ENCODE peak calls at places on chromosomes 13 and 19, in four cellular contexts. M is T-helper 2 cell; H is stimulated activated naive CD8-positive, alpha-beta T cell treated with anti-CD3 and anti-CD28 coated beads, Interleukin-15, Interleukin-2, amounts not matched to agents 100 U/mL and 50 U/mL, for 24 hours; J is C1 segment of cervical spinal cord. Y is an unnamed sample.

GRCh38 chr19:45117167-45117594 is 24.2 kb downstream of the PPP1R37 start:
- DNase-seq in M (peak; percentile 35), H (peak; percentile 82), J (no peak), Y (peak; percentile 82)

GRCh38 chr19:42370068-42370520 is 20.0 kb downstream of the CNFN start:
- DNase-seq in M (no peak), H (no peak), J (no peak), Y (no peak)

GRCh38 chr19:5870986-5871394 is 650 bp upstream of the FUT5 start:
- DNase-seq in M (no peak), H (no peak), J (no peak), Y (no peak)

GRCh38 chr13:36323951-36324566 is 22.1 kb downstream of the SPART start:
- DNase-seq in M (no peak), H (no peak), J (no peak), Y (no peak)

GRCh38 chr13:113918981-113919646 is 54.8 kb downstream of the C13orf46 start:
- DNase-seq in M (no peak), H (no peak), J (no peak), Y (no peak)

GRCh38 chr13:80550856-80551532 is 210.1 kb upstream of the SPRY2 start:
- DNase-seq in M (no peak), H (no peak), J (no peak), Y (no peak)

GRCh38 chr19:5294403-5295160 is 46.0 kb downstream of the PTPRS start:
- DNase-seq in M (no peak), H (no peak), J (no peak), Y (no peak)

GRCh38 chr19:46489445-46490272 is 6.0 kb downstream of the PNMA8B start:
- DNase-seq in M (no peak), H (peak; percentile 30), J (peak; percentile 68), Y (peak; percentile 48)

GRCh38 chr13:44622259-44622658 is 46.1 kb upstream of the TSC22D1 start:
- DNase-seq in M (no peak), H (no peak), J (no peak), Y (no peak)

GRCh38 chr13:28609936-28610335 is 49.0 kb upstream of the POMP start:
- DNase-seq in M (no peak), H (no peak), J (no peak), Y (no peak)

GRCh38 chr13:97496511-97496910 is 62.5 kb downstream of the RAP2A start:
- DNase-seq in M (no peak), H (no peak), J (no peak), Y (no peak)

GRCh38 chr13:113723400-113724015 is 35.5 kb upstream of the TMEM255B start:
- DNase-seq in M (no peak), H (no peak), J (no peak), Y (no peak)

GRCh38 chr13:102091231-102091630 is 310.6 kb downstream of the FGF14 start:
- DNase-seq in M (no peak), H (no peak), J (no peak), Y (no peak)

GRCh38 chr19:38544569-38545315 is 73.0 kb downstream of the MAP4K1 start:
- DNase-seq in M (no peak), H (no peak), J (no peak), Y (no peak)

GRCh38 chr19:35856001-35856400 is 710 bp upstream of the KIRREL2 start:
- DNase-seq in M (no peak), H (no peak), J (no peak), Y (no peak)

GRCh38 chr13:99214232-99214631 is 13.6 kb downstream of the UBAC2 start:
- DNase-seq in M (peak; percentile 25), H (peak; percentile 70), J (peak; percentile 20), Y (peak; percentile 67)

GRCh38 chr13:112097770-112098169 is 30.8 kb downstream of the SOX1 start:
- DNase-seq in M (no peak), H (no peak), J (no peak), Y (no peak)

GRCh38 chr19:13005253-13005652 is 10.0 kb downstream of the NFIX start:
- DNase-seq in M (no peak), H (no peak), J (no peak), Y (no peak)

GRCh38 chr19:1668339-1669123 is 16.1 kb upstream of the TCF3 start:
- DNase-seq in M (no peak), H (peak; percentile 46), J (no peak), Y (peak; percentile 72)

GRCh38 chr19:48925240-48925843 is 8.2 kb upstream of the DHDH start:
- DNase-seq in M (no peak), H (no peak), J (no peak), Y (no peak)

GRCh38 chr19:33302974-33303790 is 848 bp upstream of the CEBPA start:
- DNase-seq in M (no peak), H (peak; percentile 34), J (no peak), Y (peak; percentile 70)

GRCh38 chr13:110092869-110093268 is 214.1 kb downstream of the COL4A1 start:
- DNase-seq in M (no peak), H (no peak), J (no peak), Y (no peak)

GRCh38 chr19:51124729-51125128 is at the start of gene SIGLEC9:
- DNase-seq in M (no peak), H (no peak), J (peak; percentile 37), Y (no peak)

GRCh38 chr19:41530761-41531301 is 45.1 kb upstream of the CEACAM21 start:
- DNase-seq in M (no peak), H (no peak), J (no peak), Y (no peak)

GRCh38 chr19:12117203-12117970 is 22.8 kb downstream of the ZNF20 start:
- DNase-seq in M (no peak), H (no peak), J (no peak), Y (no peak)

GRCh38 chr19:11423164-11423803 is 4.2 kb upstream of the RGL3 start:
- DNase-seq in M (no peak), H (no peak), J (no peak), Y (peak; percentile 25)

GRCh38 chr19:42197375-42197817 is 20.1 kb downstream of the DEDD2 start:
- DNase-seq in M (no peak), H (no peak), J (no peak), Y (no peak)

GRCh38 chr13:77980592-77980991 is 62.0 kb upstream of the EDNRB start:
- DNase-seq in M (no peak), H (no peak), J (no peak), Y (no peak)

GRCh38 chr13:60111726-60112125 is 52.0 kb downstream of the DIAPH3 start:
- DNase-seq in M (no peak), H (no peak), J (no peak), Y (no peak)

GRCh38 chr13:40550130-40550529 is 116.3 kb downstream of the FOXO1 start:
- DNase-seq in M (no peak), H (no peak), J (no peak), Y (no peak)

GRCh38 chr19:40578442-40578908 is 1.8 kb downstream of the SHKBP1 start:
- DNase-seq in M (no peak), H (no peak), J (no peak), Y (no peak)

GRCh38 chr19:34397853-34398252 is 6.3 kb upstream of the PDCD2L start:
- DNase-seq in M (no peak), H (no peak), J (no peak), Y (no peak)

Y was measured in GM13976.